ENCODE peak calls at places on chromosome 9, in five cellular contexts. S is dorsolateral prefrontal cortex; B is CD8-positive, alpha-beta T cell; W is A549; T is WERI-Rb-1. I is an unnamed sample.

GRCh38 chr9:16727452-16728127 is 142.9 kb downstream of the BNC2 start:
- DNase-seq in W (no peak), B (no peak), S (no peak), T (no peak), I (no peak)

GRCh38 chr9:117644133-117644532 is 60.1 kb upstream of the TLR4 start:
- DNase-seq in T (no peak), W (no peak), S (no peak), B (no peak), I (no peak)

GRCh38 chr9:120974921-120975320 is 48.3 kb upstream of the TRAF1 start:
- DNase-seq in T (no peak), W (no peak), S (no peak), B (no peak), I (no peak)

GRCh38 chr9:69089082-69089481 is 53.5 kb downstream of the FXN start:
- DNase-seq in W (no peak), S (no peak), B (no peak), T (no peak), I (no peak)

GRCh38 chr9:85108229-85108628 is 438.7 kb downstream of the NTRK2 start:
- DNase-seq in S (no peak), T (no peak), B (no peak), W (no peak), I (no peak)

GRCh38 chr9:84141762-84142370 is 161.3 kb downstream of the RMI1 start:
- DNase-seq in W (no peak), B (no peak), T (peak; percentile 46), S (no peak), I (no peak)

GRCh38 chr9:111298831-111299603 is 31.0 kb downstream of the OR2K2 start:
- DNase-seq in S (peak; percentile 47), T (no peak), B (no peak), W (peak; percentile 16), I (no peak)

GRCh38 chr9:107471562-107471961 is 18.0 kb downstream of the KLF4 start:
- DNase-seq in S (no peak), T (no peak), W (no peak), B (no peak), I (no peak)

GRCh38 chr9:109421034-109421700 is 76.9 kb downstream of the PTPN3 start:
- DNase-seq in B (no peak), W (no peak), T (no peak), S (no peak), I (no peak)

GRCh38 chr9:127561491-127562270 is 50.4 kb upstream of the STXBP1 start:
- DNase-seq in T (no peak), S (no peak), W (peak; percentile 93), B (peak; percentile 16), I (no peak)

GRCh38 chr9:29826421-29826820 is 2253.1 kb upstream of the C9orf72 start:
- DNase-seq in W (no peak), B (no peak), S (no peak), T (no peak), I (no peak)

DNA sequence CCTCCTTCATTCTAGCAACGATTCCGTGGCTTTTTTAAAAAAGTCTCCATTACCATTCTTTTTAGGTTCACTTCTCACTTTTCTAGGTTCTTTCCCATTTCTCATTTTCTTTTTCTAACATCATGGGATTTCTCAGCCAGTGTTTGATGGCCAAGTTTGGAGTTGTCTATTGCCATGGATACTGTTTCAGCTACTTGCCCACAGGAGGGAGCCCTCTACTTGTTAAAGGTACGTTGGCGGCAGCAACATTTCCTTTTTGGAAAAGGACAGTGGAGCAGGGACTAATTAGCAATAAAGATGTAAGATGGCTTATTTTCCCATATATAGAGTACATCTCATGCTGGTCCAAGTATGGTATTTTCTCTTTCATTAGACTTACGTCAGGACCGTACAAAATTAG is 2257.5 kb upstream of the C9orf72 start:
- DNase-seq in B (no peak), T (peak; percentile 59), S (no peak), W (peak; percentile 0), I (no peak)
- TF ChIP-seq CTCF in B (no peak), T (peak; percentile 61), S (peak; percentile 37), W (peak; percentile 36), I (no peak)

GRCh38 chr9:134230942-134231325 is 66.6 kb upstream of the RNU6ATAC start:
- DNase-seq in S (no peak), B (no peak), T (no peak), W (no peak), I (no peak)
- H3K27ac ChIP-seq in S (peak overlapping the region; percentile 23), B (no peak overlapping the region), T (no peak overlapping the region), W (no peak overlapping the region), I (no peak overlapping the region)

DNA sequence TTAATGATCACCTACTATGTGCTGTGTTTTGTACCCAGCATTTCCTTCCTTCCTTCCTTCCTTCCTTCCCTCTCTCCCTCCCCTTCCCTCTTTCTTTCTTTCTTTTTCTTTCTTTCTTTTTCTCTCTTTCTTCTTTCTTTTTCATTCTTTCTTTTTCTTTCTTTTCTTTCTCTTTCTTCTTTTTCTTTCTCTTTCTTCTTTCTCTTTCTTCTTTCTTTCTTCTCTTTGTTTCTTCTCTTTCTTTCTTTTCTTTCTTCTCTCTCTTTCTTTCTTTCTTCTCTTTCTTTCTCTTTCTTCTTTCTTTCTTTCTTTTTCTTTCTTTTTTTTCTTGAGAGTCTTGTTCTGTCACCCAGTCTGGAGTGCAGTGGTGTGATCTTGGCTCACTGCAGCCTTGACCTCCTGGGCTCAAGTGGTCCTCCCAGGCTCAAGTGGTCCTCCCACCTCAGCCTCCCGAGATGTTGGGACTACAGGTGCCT is 165.7 kb upstream of the MVB12B start:
- DNase-seq in W (no peak), B (no peak), S (no peak), T (no peak), I (no peak)
- TF ChIP-seq CTCF in W (no peak), B (no peak), S (no peak), T (no peak), I (peak; percentile 28)

GRCh38 chr9:78542491-78543175 is 245.7 kb downstream of the PSAT1 start:
- DNase-seq in B (no peak), T (no peak), W (no peak), S (no peak), I (no peak)

GRCh38 chr9:78543353-78543752 is 246.4 kb downstream of the PSAT1 start:
- DNase-seq in T (no peak), S (no peak), B (no peak), W (no peak), I (no peak)

GRCh38 chr9:78541868-78542267 is 244.9 kb downstream of the PSAT1 start:
- DNase-seq in T (no peak), W (no peak), S (no peak), B (no peak), I (no peak)

GRCh38 chr9:78539904-78540303 is 243.0 kb downstream of the PSAT1 start:
- DNase-seq in W (no peak), B (no peak), S (no peak), T (no peak), I (no peak)

GRCh38 chr9:78544260-78544659 is 247.3 kb downstream of the PSAT1 start:
- DNase-seq in S (no peak), W (no peak), B (no peak), T (no peak), I (no peak)
- H3K27ac ChIP-seq in S (no peak overlapping the region), W (no peak overlapping the region), B (no peak overlapping the region), T (no peak overlapping the region), I (no peak overlapping the region)